ENCODE peak calls at places on chromosomes 6 and 20, in seven cellular contexts. A is suprapubic skin, H is heart left ventricle, D is AG04450, S is dermis microvascular lymphatic vessel endothelial cell, K is ovary, G is neural progenitor cell. X is an unnamed sample.

GRCh38 chr6:131937703-131938631 is 13.2 kb downstream of the CCN2 start:
- DNase-seq in D (peak; percentile 56), H (peak; percentile 37), A (no peak), G (no peak), K (no peak), S (peak; percentile 89), X (peak; percentile 77)

GRCh38 chr6:133608620-133609019 is 280.3 kb upstream of the TCF21 start:
- DNase-seq in K (no peak), H (no peak), D (no peak), S (no peak), A (no peak), G (no peak), X (no peak)

GRCh38 chr6:72825265-72825918 is 203.5 kb downstream of the KCNQ5 start:
- DNase-seq in H (no peak), S (no peak), A (no peak), G (no peak), K (no peak), D (peak; percentile 18), X (no peak)

GRCh38 chr20:57166568-57167291 is 99.7 kb downstream of the BMP7 start:
- DNase-seq in S (no peak), K (no peak), A (no peak), H (no peak), D (no peak), G (no peak), X (no peak)

GRCh38 chr6:41470341-41471063 is 75.7 kb upstream of the FOXP4 start:
- DNase-seq in G (peak; percentile 57), H (no peak), K (peak; percentile 74), S (no peak), D (no peak), A (no peak), X (peak; percentile 79)

GRCh38 chr20:54025166-54025835 is 45.1 kb downstream of the BCAS1 start:
- DNase-seq in S (no peak), D (no peak), G (no peak), A (no peak), H (no peak), K (no peak), X (no peak)

GRCh38 chr6:14584450-14584849 is 466.9 kb downstream of the CD83 start:
- DNase-seq in A (no peak), G (no peak), D (no peak), S (no peak), H (no peak), K (no peak), X (no peak)

GRCh38 chr20:60224914-60225313 is 266.7 kb downstream of the CDH26 start:
- DNase-seq in H (no peak), G (peak; percentile 61), A (no peak), S (no peak), K (no peak), D (no peak), X (no peak)

GRCh38 chr6:148854992-148855391 is 108.2 kb downstream of the UST start:
- DNase-seq in D (no peak), K (no peak), G (peak; percentile 39), A (no peak), S (no peak), H (no peak), X (no peak)

GRCh38 chr6:138084904-138085838 is 22.0 kb downstream of the PERP start:
- DNase-seq in S (no peak), H (no peak), G (no peak), K (no peak), A (no peak), D (no peak), X (no peak)

GRCh38 chr20:1468117-1468624 is 1.5 kb upstream of the NSFL1C start:
- DNase-seq in D (no peak), A (no peak), G (no peak), S (no peak), H (no peak), K (no peak), X (no peak)

GRCh38 chr20:22583773-22584629 is at the start of gene FOXA2:
- DNase-seq in G (peak; percentile 61), A (no peak), D (no peak), K (no peak), S (no peak), H (no peak), X (no peak)

GRCh38 chr6:28719275-28719940 is 193.7 kb downstream of the GPX5 start:
- DNase-seq in H (no peak), A (no peak), K (no peak), S (peak; percentile 15), D (no peak), G (no peak), X (no peak)

GRCh38 chr20:32960849-32961731 is 43.1 kb downstream of the SUN5 start:
- DNase-seq in H (no peak), G (no peak), S (no peak), D (no peak), A (no peak), K (no peak), X (no peak)

GRCh38 chr6:163612200-163612599 is 197.7 kb downstream of the QKI start:
- DNase-seq in K (no peak), H (no peak), D (no peak), A (no peak), S (no peak), G (no peak), X (no peak)

GRCh38 chr6:14178083-14178445 is 60.5 kb downstream of the CD83 start:
- DNase-seq in H (no peak), S (no peak), D (no peak), K (no peak), A (no peak), G (peak; percentile 29), X (no peak)

X was measured in sciatic nerve.